ENCODE peak calls at places on chromosome 15, in seven cellular contexts. N, X, T, U, L, K and E are unnamed samples.

GRCh38 chr15:58185439-58185838 is 47.3 kb downstream of the AQP9 start:
- DNase-seq in U (no peak), X (no peak), L (no peak), K (no peak), N (no peak), T (no peak), E (no peak)

GRCh38 chr15:49989498-49989897 is 129.5 kb downstream of the ATP8B4 start:
- DNase-seq in U (no peak), T (no peak), L (no peak), X (no peak), N (no peak), K (peak), E (no peak)

GRCh38 chr15:29812384-29812694 is 9.9 kb downstream of the TJP1 start:
- DNase-seq in N (no peak), K (no peak), X (no peak), T (no peak), L (peak), U (no peak), E (peak)

GRCh38 chr15:62060896-62061280 is 641 bp upstream of the VPS13C start:
- DNase-seq in U (no peak), K (no peak), N (no peak), L (no peak), T (no peak), X (no peak), E (no peak)

GRCh38 chr15:74642328-74642723 is 26.7 kb downstream of the CLK3 start:
- DNase-seq in U (no peak), L (no peak), T (peak), N (no peak), K (no peak), X (peak), E (peak)

GRCh38 chr15:87959080-87959479 is 297.5 kb downstream of the NTRK3 start:
- DNase-seq in U (no peak), K (no peak), L (no peak), T (no peak), N (no peak), X (no peak), E (no peak)

GRCh38 chr15:98866503-98866902 is 141.1 kb downstream of the PGPEP1L start:
- DNase-seq in K (no peak), L (no peak), U (no peak), N (no peak), X (no peak), T (no peak), E (no peak)

GRCh38 chr15:61890106-61890505 is 170.1 kb downstream of the VPS13C start:
- DNase-seq in T (no peak), N (no peak), X (no peak), K (no peak), U (no peak), L (no peak), E (no peak)

GRCh38 chr15:49199666-49200065 is 29.6 kb downstream of the GALK2 start:
- DNase-seq in U (no peak), K (no peak), X (no peak), T (no peak), L (no peak), N (no peak), E (no peak)

GRCh38 chr15:56074866-56075265 is 81.5 kb upstream of the NEDD4 start:
- DNase-seq in N (no peak), K (no peak), X (no peak), T (no peak), U (no peak), L (no peak), E (no peak)

GRCh38 chr15:56076651-56077050 is 83.2 kb upstream of the NEDD4 start:
- DNase-seq in N (no peak), L (no peak), X (no peak), K (no peak), T (no peak), U (no peak), E (no peak)

GRCh38 chr15:56082263-56082761 is 88.9 kb upstream of the NEDD4 start:
- DNase-seq in U (no peak), K (no peak), N (no peak), T (no peak), L (no peak), X (no peak), E (no peak)

GRCh38 chr15:56077071-56077470 is 83.7 kb upstream of the NEDD4 start:
- DNase-seq in U (no peak), L (no peak), T (no peak), N (no peak), X (no peak), K (no peak), E (no peak)
- TF ChIP-seq POLR2A in U (no peak), L (no peak), T (no peak), N (no peak), X (no peak), K (no peak), E (no peak)

GRCh38 chr15:94666553-94666952 is 435.2 kb downstream of the MCTP2 start:
- DNase-seq in T (no peak), X (no peak), L (no peak), N (no peak), U (no peak), K (no peak), E (no peak)
- TF ChIP-seq CTCF in T (no peak), X (no peak), L (no peak), N (no peak), U (no peak), K (no peak), E (no peak)

GRCh38 chr15:85580914-85581313 is 200.5 kb downstream of the AKAP13 start:
- DNase-seq in N (peak), K (no peak), U (no peak), L (no peak), T (no peak), X (peak), E (no peak)
- TF ChIP-seq POLR2A in N (peak), K (no peak), U (no peak), L (no peak), T (no peak), X (peak), E (no peak)

GRCh38 chr15:89230277-89230676 is 8.9 kb upstream of the RLBP1 start:
- DNase-seq in X (no peak), U (no peak), N (no peak), L (no peak), T (no peak), K (no peak), E (no peak)

GRCh38 chr15:89226359-89227221 is 5.2 kb upstream of the RLBP1 start:
- DNase-seq in X (peak), T (no peak), N (no peak), L (no peak), U (no peak), K (no peak), E (no peak)

GRCh38 chr15:89231832-89232231 is 10.5 kb upstream of the RLBP1 start:
- DNase-seq in L (no peak), N (no peak), K (no peak), T (no peak), X (no peak), U (no peak), E (no peak)

GRCh38 chr15:89225588-89225987 is 4.2 kb upstream of the RLBP1 start:
- DNase-seq in U (no peak), T (no peak), K (no peak), N (no peak), X (no peak), L (no peak), E (no peak)

DNA sequence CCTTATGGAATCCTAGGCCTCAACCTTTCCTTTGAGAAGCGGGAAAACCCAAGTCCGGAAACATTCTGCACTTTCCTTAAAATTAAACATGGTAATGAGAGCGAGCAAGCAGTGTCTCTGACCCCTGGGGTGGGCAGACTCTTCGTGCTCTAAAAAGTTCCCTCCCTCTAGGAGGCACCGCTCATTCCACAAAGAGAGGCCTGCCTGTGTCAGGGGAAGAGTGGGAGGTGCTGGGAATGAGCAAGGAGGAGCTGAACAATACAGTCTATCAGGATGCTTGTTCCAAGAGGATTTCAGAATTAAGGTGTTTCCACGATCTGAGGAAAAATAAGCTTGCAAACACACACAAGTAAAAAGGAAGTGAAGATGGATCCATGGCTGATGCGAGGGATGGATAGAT is 6.0 kb upstream of the RLBP1 start:
- DNase-seq in K (no peak), X (no peak), N (no peak), L (no peak), T (no peak), U (no peak), E (no peak)
- TF ChIP-seq CTCF in K (no peak), X (no peak), N (no peak), L (no peak), T (no peak), U (no peak), E (no peak)

GRCh38 chr15:89749526-89749925 is 1.5 kb downstream of the MESP1 start:
- DNase-seq in L (no peak), X (no peak), U (no peak), K (no peak), T (no peak), N (no peak), E (no peak)

GRCh38 chr15:89749951-89750559 is 994 bp downstream of the MESP1 start:
- DNase-seq in L (no peak), U (no peak), X (peak), N (no peak), K (no peak), T (no peak), E (no peak)

GRCh38 chr15:89753855-89754254 is 2.8 kb upstream of the MESP1 start:
- DNase-seq in N (no peak), T (no peak), X (no peak), U (no peak), K (no peak), L (no peak), E (no peak)

GRCh38 chr15:89750560-89751542 is at the start of gene MESP1:
- DNase-seq in L (peak), T (peak), X (peak), K (peak), N (peak), U (peak), E (peak)

GRCh38 chr15:89751748-89752147 is 699 bp upstream of the MESP1 start:
- DNase-seq in N (no peak), T (no peak), U (no peak), L (peak), X (peak), K (no peak), E (peak)
- TF ChIP-seq POLR2A in N (no peak), T (no peak), U (no peak), L (no peak), X (no peak), K (no peak), E (no peak)